ENCODE peak calls at places on chromosome 1, in eight cellular contexts. One of them, this sample, is unnamed. For H3K27me3 and H3K4me1, the result is how much of the 10 kb centered on the place peaks cover.

GRCh38 chr1:119732465-119733168 is 20.9 kb downstream of the PHGDH start:
- DNase-seq in hepatocyte: no peak
- DNase-seq in SJSA1: no peak
- DNase-seq in H9: no peak
- DNase-seq in body of pancreas: no peak
- DNase-seq in transverse colon: no peak
- DNase-seq in CD8-positive, alpha-beta memory T cell: no peak
- DNase-seq in breast epithelium: peak
- DNase-seq in this sample: no peak

GRCh38 chr1:30852026-30852425 is 56.5 kb downstream of the SDC3 start:
- DNase-seq in hepatocyte: peak
- DNase-seq in SJSA1: no peak
- DNase-seq in H9: no peak
- DNase-seq in body of pancreas: peak
- DNase-seq in transverse colon: peak
- DNase-seq in CD8-positive, alpha-beta memory T cell: no peak
- DNase-seq in breast epithelium: peak
- DNase-seq in this sample: no peak

GRCh38 chr1:37238376-37239224 is 204.3 kb upstream of the GRIK3 start:
- DNase-seq in hepatocyte: no peak
- DNase-seq in SJSA1: no peak
- DNase-seq in H9: no peak
- DNase-seq in body of pancreas: no peak
- DNase-seq in transverse colon: no peak
- DNase-seq in CD8-positive, alpha-beta memory T cell: no peak
- DNase-seq in breast epithelium: no peak
- DNase-seq in this sample: no peak

GRCh38 chr1:79638382-79638781 is 631.9 kb upstream of the ADGRL4 start:
- DNase-seq in hepatocyte: no peak
- DNase-seq in SJSA1: no peak
- DNase-seq in H9: no peak
- DNase-seq in body of pancreas: no peak
- DNase-seq in transverse colon: no peak
- DNase-seq in CD8-positive, alpha-beta memory T cell: no peak
- DNase-seq in breast epithelium: no peak
- DNase-seq in this sample: no peak

GRCh38 chr1:174204697-174205308 is 45.5 kb downstream of the RABGAP1L start:
- DNase-seq in hepatocyte: no peak
- DNase-seq in SJSA1: no peak
- DNase-seq in H9: no peak
- DNase-seq in body of pancreas: no peak
- DNase-seq in transverse colon: no peak
- DNase-seq in CD8-positive, alpha-beta memory T cell: no peak
- DNase-seq in breast epithelium: no peak
- DNase-seq in this sample: no peak

GRCh38 chr1:5934058-5934884 is 58.0 kb downstream of the NPHP4 start:
- DNase-seq in hepatocyte: no peak
- DNase-seq in SJSA1: no peak
- DNase-seq in H9: peak
- DNase-seq in body of pancreas: no peak
- DNase-seq in transverse colon: no peak
- DNase-seq in CD8-positive, alpha-beta memory T cell: no peak
- DNase-seq in breast epithelium: no peak
- DNase-seq in this sample: no peak

GRCh38 chr1:24941566-24941965 is 11.5 kb upstream of the RUNX3 start:
- DNase-seq in hepatocyte: no peak
- DNase-seq in SJSA1: no peak
- DNase-seq in H9: no peak
- DNase-seq in body of pancreas: no peak
- DNase-seq in transverse colon: no peak
- DNase-seq in CD8-positive, alpha-beta memory T cell: no peak
- DNase-seq in breast epithelium: no peak
- DNase-seq in this sample: no peak

GRCh38 chr1:27348861-27349783 is 7.3 kb downstream of the SYTL1 start:
- DNase-seq in hepatocyte: peak
- DNase-seq in SJSA1: no peak
- DNase-seq in H9: peak
- DNase-seq in body of pancreas: peak
- DNase-seq in transverse colon: peak
- DNase-seq in CD8-positive, alpha-beta memory T cell: peak
- DNase-seq in breast epithelium: peak
- DNase-seq in this sample: no peak

GRCh38 chr1:228955691-228956090 is 220.4 kb downstream of the RHOU start:
- DNase-seq in hepatocyte: peak
- DNase-seq in SJSA1: no peak
- DNase-seq in H9: no peak
- DNase-seq in body of pancreas: no peak
- DNase-seq in transverse colon: no peak
- DNase-seq in CD8-positive, alpha-beta memory T cell: no peak
- DNase-seq in breast epithelium: no peak
- DNase-seq in this sample: no peak

GRCh38 chr1:165563551-165563950 is 19.8 kb downstream of the LRRC52 start:
- DNase-seq in hepatocyte: no peak
- DNase-seq in SJSA1: no peak
- DNase-seq in H9: no peak
- DNase-seq in body of pancreas: no peak
- DNase-seq in transverse colon: no peak
- DNase-seq in CD8-positive, alpha-beta memory T cell: no peak
- DNase-seq in breast epithelium: no peak
- DNase-seq in this sample: no peak

GRCh38 chr1:47758341-47759237 is 238.6 kb downstream of the TRABD2B start:
- DNase-seq in hepatocyte: peak
- DNase-seq in SJSA1: no peak
- DNase-seq in H9: peak
- DNase-seq in body of pancreas: peak
- DNase-seq in transverse colon: no peak
- DNase-seq in CD8-positive, alpha-beta memory T cell: peak
- DNase-seq in breast epithelium: no peak
- DNase-seq in this sample: peak

GRCh38 chr1:45437323-45437722 is 53.6 kb downstream of the TESK2 start:
- DNase-seq in hepatocyte: no peak
- DNase-seq in SJSA1: no peak
- DNase-seq in H9: no peak
- DNase-seq in body of pancreas: no peak
- DNase-seq in transverse colon: no peak
- DNase-seq in CD8-positive, alpha-beta memory T cell: no peak
- DNase-seq in breast epithelium: no peak
- DNase-seq in this sample: no peak

GRCh38 chr1:110672001-110672752 is 2.6 kb downstream of the KCNA3 start:
- DNase-seq in hepatocyte: no peak
- DNase-seq in SJSA1: no peak
- DNase-seq in H9: peak
- DNase-seq in body of pancreas: no peak
- DNase-seq in transverse colon: peak
- DNase-seq in CD8-positive, alpha-beta memory T cell: peak
- DNase-seq in breast epithelium: no peak
- DNase-seq in this sample: no peak

GRCh38 chr1:71424536-71424935 is 343.7 kb upstream of the ZRANB2 start:
- DNase-seq in hepatocyte: no peak
- DNase-seq in SJSA1: no peak
- DNase-seq in H9: no peak
- DNase-seq in body of pancreas: no peak
- DNase-seq in transverse colon: no peak
- DNase-seq in CD8-positive, alpha-beta memory T cell: no peak
- DNase-seq in breast epithelium: no peak
- DNase-seq in this sample: no peak

GRCh38 chr1:236018885-236019453 is 45.9 kb downstream of the NID1 start:
- DNase-seq in hepatocyte: peak
- DNase-seq in SJSA1: no peak
- DNase-seq in H9: no peak
- DNase-seq in body of pancreas: peak
- DNase-seq in transverse colon: peak
- DNase-seq in CD8-positive, alpha-beta memory T cell: no peak
- DNase-seq in breast epithelium: peak
- DNase-seq in this sample: no peak

GRCh38 chr1:192861860-192862259 is 53.0 kb downstream of the RGS2 start:
- DNase-seq in hepatocyte: no peak
- DNase-seq in SJSA1: no peak
- DNase-seq in H9: no peak
- DNase-seq in body of pancreas: no peak
- DNase-seq in transverse colon: no peak
- DNase-seq in CD8-positive, alpha-beta memory T cell: no peak
- DNase-seq in breast epithelium: no peak
- DNase-seq in this sample: no peak

GRCh38 chr1:192858456-192858855 is 49.6 kb downstream of the RGS2 start:
- DNase-seq in hepatocyte: no peak
- DNase-seq in SJSA1: no peak
- DNase-seq in H9: no peak
- DNase-seq in body of pancreas: no peak
- DNase-seq in transverse colon: no peak
- DNase-seq in CD8-positive, alpha-beta memory T cell: no peak
- DNase-seq in breast epithelium: no peak
- DNase-seq in this sample: no peak

GRCh38 chr1:192860478-192861185 is 51.8 kb downstream of the RGS2 start:
- DNase-seq in hepatocyte: no peak
- DNase-seq in SJSA1: no peak
- DNase-seq in H9: no peak
- DNase-seq in body of pancreas: no peak
- DNase-seq in transverse colon: no peak
- DNase-seq in CD8-positive, alpha-beta memory T cell: no peak
- DNase-seq in breast epithelium: no peak
- DNase-seq in this sample: no peak

GRCh38 chr1:192859808-192860207 is 51.0 kb downstream of the RGS2 start:
- DNase-seq in hepatocyte: no peak
- DNase-seq in SJSA1: no peak
- DNase-seq in H9: no peak
- DNase-seq in body of pancreas: no peak
- DNase-seq in transverse colon: no peak
- DNase-seq in CD8-positive, alpha-beta memory T cell: no peak
- DNase-seq in breast epithelium: no peak
- DNase-seq in this sample: no peak

DNA sequence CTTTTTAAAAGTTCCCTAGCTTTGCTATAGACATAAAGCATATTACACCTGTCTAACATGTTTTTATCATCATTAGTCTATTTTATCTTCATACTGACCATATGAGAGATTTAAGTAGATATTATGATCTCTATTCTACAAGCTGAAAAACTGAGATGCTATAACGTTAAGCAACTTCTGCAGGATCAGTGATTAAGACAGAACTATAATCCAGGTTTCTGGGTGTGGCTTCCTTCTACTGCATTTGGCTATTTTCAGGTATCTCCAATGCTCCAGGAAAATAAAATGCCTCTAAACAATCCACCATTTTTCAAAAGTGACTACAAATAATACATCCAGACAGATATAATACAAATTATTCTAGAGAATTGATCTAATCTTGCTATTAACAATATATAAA is 53.4 kb downstream of the RGS2 start:
- DNase-seq in hepatocyte: no peak
- DNase-seq in SJSA1: no peak
- DNase-seq in H9: no peak
- DNase-seq in body of pancreas: no peak
- DNase-seq in transverse colon: no peak
- DNase-seq in CD8-positive, alpha-beta memory T cell: no peak
- DNase-seq in breast epithelium: no peak
- DNase-seq in this sample: no peak
- H3K27me3 ChIP-seq in hepatocyte: under half
- H3K27me3 ChIP-seq in SJSA1: under half
- H3K27me3 ChIP-seq in H9: under half
- H3K27me3 ChIP-seq in body of pancreas: under half
- H3K27me3 ChIP-seq in transverse colon: under half
- H3K27me3 ChIP-seq in CD8-positive, alpha-beta memory T cell: under half
- H3K27me3 ChIP-seq in breast epithelium: under half
- H3K27me3 ChIP-seq in this sample: under half

GRCh38 chr1:40803447-40803846 is 19.9 kb downstream of the KCNQ4 start:
- DNase-seq in hepatocyte: no peak
- DNase-seq in SJSA1: no peak
- DNase-seq in H9: no peak
- DNase-seq in body of pancreas: no peak
- DNase-seq in transverse colon: no peak
- DNase-seq in CD8-positive, alpha-beta memory T cell: no peak
- DNase-seq in breast epithelium: no peak
- DNase-seq in this sample: no peak
- H3K4me1 ChIP-seq in hepatocyte: under half
- H3K4me1 ChIP-seq in SJSA1: under half
- H3K4me1 ChIP-seq in H9: under half
- H3K4me1 ChIP-seq in body of pancreas: under half
- H3K4me1 ChIP-seq in transverse colon: under half
- H3K4me1 ChIP-seq in CD8-positive, alpha-beta memory T cell: under half
- H3K4me1 ChIP-seq in breast epithelium: under half
- H3K4me1 ChIP-seq in this sample: under half

GRCh38 chr1:204545881-204546280 is 29.7 kb downstream of the MDM4 start:
- DNase-seq in hepatocyte: no peak
- DNase-seq in SJSA1: no peak
- DNase-seq in H9: no peak
- DNase-seq in body of pancreas: no peak
- DNase-seq in transverse colon: no peak
- DNase-seq in CD8-positive, alpha-beta memory T cell: no peak
- DNase-seq in breast epithelium: no peak
- DNase-seq in this sample: no peak
- H3K27ac ChIP-seq in hepatocyte: no peak
- H3K27ac ChIP-seq in SJSA1: no peak
- H3K27ac ChIP-seq in H9: no peak
- H3K27ac ChIP-seq in body of pancreas: no peak
- H3K27ac ChIP-seq in transverse colon: peak
- H3K27ac ChIP-seq in CD8-positive, alpha-beta memory T cell: no peak
- H3K27ac ChIP-seq in breast epithelium: no peak
- H3K27ac ChIP-seq in this sample: no peak

GRCh38 chr1:233323724-233324123 is 3.8 kb upstream of the MAP3K21 start:
- DNase-seq in hepatocyte: no peak
- DNase-seq in SJSA1: no peak
- DNase-seq in H9: no peak
- DNase-seq in body of pancreas: no peak
- DNase-seq in transverse colon: no peak
- DNase-seq in CD8-positive, alpha-beta memory T cell: no peak
- DNase-seq in breast epithelium: no peak
- DNase-seq in this sample: no peak

GRCh38 chr1:233315718-233316301 is 11.7 kb upstream of the MAP3K21 start:
- DNase-seq in hepatocyte: no peak
- DNase-seq in SJSA1: no peak
- DNase-seq in H9: no peak
- DNase-seq in body of pancreas: no peak
- DNase-seq in transverse colon: no peak
- DNase-seq in CD8-positive, alpha-beta memory T cell: no peak
- DNase-seq in breast epithelium: no peak
- DNase-seq in this sample: no peak

GRCh38 chr1:233319272-233319671 is 8.3 kb upstream of the MAP3K21 start:
- DNase-seq in hepatocyte: no peak
- DNase-seq in SJSA1: no peak
- DNase-seq in H9: no peak
- DNase-seq in body of pancreas: no peak
- DNase-seq in transverse colon: no peak
- DNase-seq in CD8-positive, alpha-beta memory T cell: no peak
- DNase-seq in breast epithelium: no peak
- DNase-seq in this sample: no peak

GRCh38 chr1:233316473-233316872 is 11.1 kb upstream of the MAP3K21 start:
- DNase-seq in hepatocyte: no peak
- DNase-seq in SJSA1: no peak
- DNase-seq in H9: no peak
- DNase-seq in body of pancreas: no peak
- DNase-seq in transverse colon: no peak
- DNase-seq in CD8-positive, alpha-beta memory T cell: no peak
- DNase-seq in breast epithelium: no peak
- DNase-seq in this sample: no peak

DNA sequence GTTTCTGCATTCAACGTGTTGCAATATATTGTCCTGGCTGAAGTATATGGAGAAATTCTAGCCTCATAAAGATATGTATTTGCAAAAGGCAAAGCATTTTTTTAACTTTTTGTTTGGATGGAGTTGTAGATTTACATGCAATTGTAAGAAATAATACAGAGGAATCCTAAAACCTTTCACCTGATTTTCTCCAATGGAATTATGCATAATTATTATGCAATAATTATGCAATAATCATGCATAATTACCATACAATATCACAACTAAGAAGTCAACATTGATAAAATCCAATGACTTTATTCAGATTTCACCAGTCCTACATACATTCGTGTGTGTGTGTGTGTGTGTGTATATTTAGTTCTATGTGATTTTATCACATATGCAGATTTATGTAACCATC is 7.5 kb upstream of the MAP3K21 start:
- DNase-seq in hepatocyte: no peak
- DNase-seq in SJSA1: no peak
- DNase-seq in H9: no peak
- DNase-seq in body of pancreas: no peak
- DNase-seq in transverse colon: no peak
- DNase-seq in CD8-positive, alpha-beta memory T cell: no peak
- DNase-seq in breast epithelium: no peak
- DNase-seq in this sample: no peak
- H3K27me3 ChIP-seq in hepatocyte: under half
- H3K27me3 ChIP-seq in SJSA1: under half
- H3K27me3 ChIP-seq in H9: under half
- H3K27me3 ChIP-seq in body of pancreas: under half
- H3K27me3 ChIP-seq in transverse colon: under half
- H3K27me3 ChIP-seq in CD8-positive, alpha-beta memory T cell: under half
- H3K27me3 ChIP-seq in breast epithelium: under half
- H3K27me3 ChIP-seq in this sample: under half